ENCODE peak calls at places on chromosomes 16 and 17, in four cellular contexts. T is AG10803; H is CD4-positive, CD25-positive, alpha-beta regulatory T cell; B is IMR-90. Y is an unnamed sample.

GRCh38 chr17:65914784-65915342 is 277.1 kb downstream of the CEP112 start:
- DNase-seq in T (no peak), H (no peak), B (no peak), Y (peak)

GRCh38 chr16:56329887-56330286 is 95.5 kb downstream of the AMFR start:
- DNase-seq in T (no peak), H (no peak), B (no peak), Y (no peak)

GRCh38 chr17:1398900-1399299 is 1.1 kb downstream of the YWHAE start:
- DNase-seq in T (peak), H (no peak), B (peak), Y (no peak)

GRCh38 chr17:79104898-79105600 is 30.4 kb downstream of the ENGASE start:
- DNase-seq in T (no peak), H (no peak), B (no peak), Y (no peak)

GRCh38 chr17:1231456-1231855 is 38.8 kb upstream of the BHLHA9 start:
- DNase-seq in T (peak), H (no peak), B (no peak), Y (no peak)

GRCh38 chr16:85055503-85056210 is 28.1 kb downstream of the KIAA0513 start:
- DNase-seq in T (peak), H (peak), B (peak), Y (peak)

GRCh38 chr17:66347661-66348604 is 45.5 kb downstream of the PRKCA start:
- DNase-seq in T (peak), H (no peak), B (peak), Y (no peak)

GRCh38 chr17:55734128-55734781 is 11.6 kb upstream of the TMEM100 start:
- DNase-seq in T (no peak), H (no peak), B (peak), Y (no peak)

GRCh38 chr17:59783221-59784016 is 76.0 kb downstream of the VMP1 start:
- DNase-seq in T (peak), H (no peak), B (peak), Y (no peak)

GRCh38 chr17:17778308-17779014 is 58.3 kb downstream of the SREBF1 start:
- DNase-seq in T (peak), H (no peak), B (peak), Y (no peak)

GRCh38 chr17:75392559-75392958 is 12.9 kb downstream of the GRB2 start:
- DNase-seq in T (no peak), H (no peak), B (no peak), Y (no peak)

GRCh38 chr16:84595052-84595481 is 22.8 kb downstream of the COTL1 start:
- DNase-seq in T (no peak), H (no peak), B (no peak), Y (no peak)

GRCh38 chr17:48908853-48909394 is 717 bp downstream of the UBE2Z start:
- DNase-seq in T (peak), H (peak), B (peak), Y (peak)

GRCh38 chr17:53844476-53845107 is 21.9 kb downstream of the KIF2B start:
- DNase-seq in T (no peak), H (no peak), B (no peak), Y (no peak)

GRCh38 chr17:81125573-81126081 is 39.7 kb upstream of the PVALEF start:
- DNase-seq in T (no peak), H (no peak), B (no peak), Y (no peak)

GRCh38 chr16:53415504-53415903 is 18.8 kb upstream of the RBL2 start:
- DNase-seq in T (no peak), H (no peak), B (no peak), Y (no peak)

GRCh38 chr17:81867123-81867951 is 3.8 kb downstream of the ARHGDIA start:
- DNase-seq in T (peak), H (no peak), B (peak), Y (no peak)

GRCh38 chr16:48335961-48336360 is 49.3 kb downstream of the SIAH1 start:
- DNase-seq in T (peak), H (no peak), B (peak), Y (no peak)

GRCh38 chr17:79325707-79326106 is 251.1 kb downstream of the ENGASE start:
- DNase-seq in T (no peak), H (no peak), B (no peak), Y (no peak)

DNA sequence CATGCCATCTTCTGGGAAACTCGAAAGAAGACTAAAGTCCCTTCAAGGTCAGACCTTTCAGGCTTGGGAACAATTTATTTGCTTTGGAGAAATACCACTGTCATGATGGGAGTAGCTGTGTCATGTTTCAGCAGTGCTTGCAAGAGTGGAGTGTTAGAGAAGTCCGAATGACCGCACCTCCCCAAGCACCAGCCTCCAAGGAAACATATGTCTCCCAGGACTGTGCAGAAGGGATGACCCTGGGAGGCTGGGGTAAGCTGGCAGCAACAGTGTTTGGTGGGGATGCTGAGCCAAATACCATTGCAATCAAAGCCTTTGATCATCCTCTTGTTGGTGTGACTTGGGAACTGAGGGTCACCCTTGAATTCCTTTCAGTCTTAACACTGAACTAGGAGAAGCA is 245.0 kb downstream of the CA10 start:
- DNase-seq in T (no peak), H (no peak), B (no peak), Y (no peak)
- H3K4me3 ChIP-seq in T (no peak), H (no peak), B (no peak), Y (no peak)

GRCh38 chr16:86511317-86512161 is 1.2 kb downstream of the FOXF1 start:
- DNase-seq in T (no peak), H (no peak), B (peak), Y (no peak)

GRCh38 chr16:86510465-86511261 is at the start of gene FOXF1:
- DNase-seq in T (peak), H (no peak), B (peak), Y (no peak)

GRCh38 chr16:86508947-86509758 is 1.2 kb upstream of the FOXF1 start:
- DNase-seq in T (peak), H (no peak), B (peak), Y (no peak)

GRCh38 chr16:86508028-86508946 is 2.0 kb upstream of the FOXF1 start:
- DNase-seq in T (peak), H (no peak), B (no peak), Y (no peak)

GRCh38 chr16:86509759-86510464 is 415 bp upstream of the FOXF1 start:
- DNase-seq in T (peak), H (no peak), B (peak), Y (no peak)
- H3K4me3 ChIP-seq in T (peak), H (no peak), B (peak), Y (no peak)

GRCh38 chr17:8294361-8294760 is 839 bp downstream of the SLC25A35 start:
- DNase-seq in T (no peak), H (no peak), B (no peak), Y (no peak)
- H3K4me3 ChIP-seq in T (no peak), H (peak), B (no peak), Y (no peak)

GRCh38 chr17:57675988-57676387 is 69.1 kb downstream of the CCDC182 start:
- DNase-seq in T (no peak), H (no peak), B (no peak), Y (no peak)
- H3K4me3 ChIP-seq in T (no peak), H (no peak), B (no peak), Y (no peak)

GRCh38 chr17:58335061-58335731 is 6.6 kb upstream of the TSPOAP1 start:
- DNase-seq in T (no peak), H (no peak), B (no peak), Y (no peak)

GRCh38 chr17:58332720-58333395 is 4.3 kb upstream of the TSPOAP1 start:
- DNase-seq in T (no peak), H (no peak), B (no peak), Y (no peak)

GRCh38 chr17:58335779-58336455 is 7.3 kb upstream of the TSPOAP1 start:
- DNase-seq in T (peak), H (peak), B (no peak), Y (peak)

GRCh38 chr17:58333396-58334207 is 5.0 kb upstream of the TSPOAP1 start:
- DNase-seq in T (no peak), H (no peak), B (no peak), Y (no peak)

DNA sequence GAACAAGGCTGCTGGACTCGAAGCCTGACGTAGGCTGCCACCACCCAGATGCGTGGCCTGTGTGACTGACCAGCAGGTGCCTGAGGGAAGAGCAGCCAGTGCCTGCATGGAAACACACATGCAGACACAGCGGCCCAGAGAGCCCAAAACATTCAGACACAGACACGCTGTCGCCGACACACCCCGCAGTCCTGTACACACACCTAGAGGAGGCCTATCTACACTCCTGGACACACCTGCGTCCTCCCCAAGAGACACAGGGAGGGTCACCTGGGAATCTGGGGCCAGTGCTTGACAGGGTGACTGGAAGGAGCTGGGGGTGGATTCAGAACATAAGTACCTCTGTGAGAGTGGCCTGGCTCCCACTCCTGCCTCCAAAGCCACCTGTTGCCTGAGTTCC is 6.1 kb upstream of the TSPOAP1 start:
- DNase-seq in T (no peak), H (no peak), B (no peak), Y (no peak)
- H3K4me3 ChIP-seq in T (no peak), H (peak), B (no peak), Y (peak)

Y was measured in naive thymus-derived CD4-positive, alpha-beta T cell.